ENCODE peak calls at places on chromosomes 5 and 9, in five cellular contexts. G is mammary epithelial cell, R is HCT116, N is IMR-90, I is SK-N-SH. X is an unnamed sample.

GRCh38 chr9:2015581-2016410 is 649 bp downstream of the SMARCA2 start:
- DNase-seq in G (peak), R (no peak), N (peak), I (peak), X (peak)

GRCh38 chr9:96107436-96107835 is 194.5 kb downstream of the HSD17B3 start:
- DNase-seq in G (no peak), R (no peak), N (no peak), I (no peak), X (no peak)

GRCh38 chr5:54115768-54116403 is 194.5 kb downstream of the ARL15 start:
- DNase-seq in G (peak), R (no peak), N (peak), I (peak), X (peak)

GRCh38 chr9:133116346-133117231 is 4.5 kb downstream of the RALGDS start:
- DNase-seq in G (no peak), R (no peak), N (no peak), I (no peak), X (no peak)

GRCh38 chr5:28766565-28767158 is 1728.3 kb upstream of the CDH9 start:
- DNase-seq in G (peak), R (peak), N (peak), I (peak), X (peak)

GRCh38 chr5:137091473-137091872 is 407.7 kb downstream of the SPOCK1 start:
- DNase-seq in G (peak), R (no peak), N (no peak), I (no peak), X (no peak)

GRCh38 chr9:2159521-2160417 is 144.6 kb downstream of the SMARCA2 start:
- DNase-seq in G (peak), R (no peak), N (peak), I (no peak), X (peak)

GRCh38 chr5:151038292-151038745 is 17.9 kb downstream of the GPX3 start:
- DNase-seq in G (no peak), R (no peak), N (no peak), I (no peak), X (no peak)

GRCh38 chr9:38003946-38004808 is 64.8 kb downstream of the SHB start:
- DNase-seq in G (no peak), R (no peak), N (no peak), I (no peak), X (no peak)

GRCh38 chr5:54533541-54534179 is 16.1 kb downstream of the SNX18 start:
- DNase-seq in G (no peak), R (no peak), N (no peak), I (no peak), X (peak)

GRCh38 chr9:15541862-15542261 is 11.0 kb upstream of the CCDC171 start:
- DNase-seq in G (no peak), R (no peak), N (peak), I (peak), X (no peak)

GRCh38 chr9:22211588-22212360 is 202.7 kb upstream of the CDKN2B start:
- DNase-seq in G (peak), R (peak), N (peak), I (no peak), X (peak)

GRCh38 chr5:150082889-150083288 is 3.5 kb downstream of the CSF1R start:
- DNase-seq in G (no peak), R (no peak), N (no peak), I (no peak), X (no peak)

GRCh38 chr9:93129286-93129685 is 4.8 kb downstream of the NINJ1 start:
- DNase-seq in G (no peak), R (no peak), N (no peak), I (no peak), X (peak)

GRCh38 chr9:7186175-7186574 is 428.4 kb downstream of the KDM4C start:
- DNase-seq in G (peak), R (peak), N (peak), I (no peak), X (peak)

GRCh38 chr9:16828335-16829281 is 41.9 kb downstream of the BNC2 start:
- DNase-seq in G (no peak), R (no peak), N (peak), I (peak), X (peak)

GRCh38 chr5:137737349-137738256 is 1.7 kb upstream of the KLHL3 start:
- DNase-seq in G (no peak), R (no peak), N (peak), I (no peak), X (peak)

GRCh38 chr9:108671156-108671555 is 184.6 kb downstream of the ACTL7B start:
- DNase-seq in G (peak), R (peak), N (peak), I (no peak), X (no peak)

GRCh38 chr5:54454602-54455001 is 897 bp upstream of the HSPB3 start:
- DNase-seq in G (no peak), R (no peak), N (no peak), I (no peak), X (no peak)

GRCh38 chr9:128495804-128496417 is 8.6 kb upstream of the GLE1 start:
- DNase-seq in G (no peak), R (peak), N (no peak), I (no peak), X (peak)

GRCh38 chr5:66327008-66327407 is 182.9 kb downstream of the SREK1 start:
- DNase-seq in G (no peak), R (no peak), N (no peak), I (no peak), X (no peak)

GRCh38 chr9:115759411-115759810 is 394.2 kb upstream of the PAPPA start:
- DNase-seq in G (no peak), R (no peak), N (no peak), I (no peak), X (no peak)

GRCh38 chr9:14713187-14713799 is 9.2 kb downstream of the CER1 start:
- DNase-seq in G (peak), R (no peak), N (no peak), I (no peak), X (no peak)

GRCh38 chr5:124906339-124907097 is 160.1 kb upstream of the ZNF608 start:
- DNase-seq in G (peak), R (no peak), N (peak), I (peak), X (peak)

GRCh38 chr9:88949425-88949824 is 41.8 kb upstream of the S1PR3 start:
- DNase-seq in G (no peak), R (no peak), N (peak), I (no peak), X (peak)

GRCh38 chr5:163571755-163572154 is 66.3 kb downstream of the MAT2B start:
- DNase-seq in G (peak), R (no peak), N (peak), I (peak), X (no peak)

GRCh38 chr9:98818764-98819163 is 11.3 kb downstream of the GALNT12 start:
- DNase-seq in G (no peak), R (no peak), N (no peak), I (no peak), X (no peak)

GRCh38 chr5:82387041-82387818 is 109.1 kb upstream of the RPS23 start:
- DNase-seq in G (no peak), R (peak), N (peak), I (peak), X (peak)

GRCh38 chr5:111550282-111551020 is 38.1 kb upstream of the STARD4 start:
- DNase-seq in G (peak), R (peak), N (peak), I (peak), X (peak)

GRCh38 chr5:139193928-139194327 is 4.2 kb downstream of the SIL1 start:
- DNase-seq in G (no peak), R (no peak), N (no peak), I (no peak), X (no peak)

GRCh38 chr5:76942581-76942980 is 10.3 kb upstream of the CRHBP start:
- DNase-seq in G (peak), R (no peak), N (peak), I (no peak), X (no peak)

GRCh38 chr5:140344683-140345423 is 1.6 kb downstream of the HBEGF start:
- DNase-seq in G (peak), R (no peak), N (peak), I (no peak), X (no peak)

GRCh38 chr5:10192309-10192708 is 57.4 kb downstream of the ATPSCKMT start:
- DNase-seq in G (no peak), R (no peak), N (peak), I (no peak), X (no peak)

GRCh38 chr5:79001471-79001870 is 16.4 kb upstream of the ARSB start:
- DNase-seq in G (no peak), R (no peak), N (peak), I (no peak), X (no peak)

DNA sequence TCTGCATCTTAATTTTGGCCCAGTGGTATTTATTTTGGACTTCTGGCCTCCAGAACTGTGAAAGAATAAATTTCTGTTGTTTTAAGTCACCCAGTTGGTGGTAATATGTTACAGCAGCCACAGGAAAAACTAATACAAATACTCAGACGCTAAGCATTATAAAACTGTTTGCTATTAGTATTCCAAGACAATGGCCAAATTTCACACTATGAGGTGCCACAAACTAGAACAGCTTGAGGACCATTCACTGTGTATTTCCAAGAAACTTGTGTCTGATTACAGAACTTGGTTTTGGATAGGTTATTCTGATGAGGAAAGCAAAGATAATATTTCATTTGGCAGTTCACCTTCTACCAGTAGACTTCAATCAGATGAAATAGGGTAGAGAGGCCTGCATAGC is 16.3 kb upstream of the ISOC1 start:
- DNase-seq in G (no peak), R (no peak), N (no peak), I (no peak), X (no peak)
- H3K4me2 ChIP-seq in G (no peak), R (no peak), N (no peak), I (no peak), X (no peak)

GRCh38 chr9:136142859-136143214 is 24.2 kb upstream of the TMEM250 start:
- DNase-seq in G (no peak), R (no peak), N (no peak), I (no peak), X (no peak)

GRCh38 chr9:136142416-136142800 is 23.7 kb upstream of the TMEM250 start:
- DNase-seq in G (no peak), R (no peak), N (no peak), I (no peak), X (no peak)

GRCh38 chr9:136141716-136142415 is 23.2 kb upstream of the TMEM250 start:
- DNase-seq in G (no peak), R (no peak), N (no peak), I (no peak), X (no peak)

GRCh38 chr9:136144450-136144849 is 25.8 kb upstream of the TMEM250 start:
- DNase-seq in G (no peak), R (no peak), N (no peak), I (no peak), X (no peak)

GRCh38 chr9:136143215-136144001 is 24.7 kb upstream of the TMEM250 start:
- DNase-seq in G (no peak), R (no peak), N (peak), I (peak), X (peak)
- TF ChIP-seq CTCF in G (peak), R (peak), N (no peak), I (peak), X (peak)

GRCh38 chr9:131259432-131259885 is 16.9 kb downstream of the FAM78A start:
- DNase-seq in G (no peak), R (no peak), N (no peak), I (no peak), X (no peak)
- H3K4me2 ChIP-seq in G (no peak), R (no peak), N (no peak), I (no peak), X (no peak)

GRCh38 chr9:134815435-134816214 is 65.0 kb upstream of the FCN2 start:
- DNase-seq in G (no peak), R (no peak), N (no peak), I (no peak), X (no peak)

GRCh38 chr9:134816264-134816663 is 64.3 kb upstream of the FCN2 start:
- DNase-seq in G (no peak), R (no peak), N (no peak), I (no peak), X (no peak)

GRCh38 chr9:134813841-134814240 is 66.8 kb upstream of the FCN2 start:
- DNase-seq in G (no peak), R (no peak), N (no peak), I (no peak), X (no peak)

GRCh38 chr9:134811673-134812668 is 68.6 kb upstream of the FCN2 start:
- DNase-seq in G (no peak), R (no peak), N (peak), I (no peak), X (no peak)

DNA sequence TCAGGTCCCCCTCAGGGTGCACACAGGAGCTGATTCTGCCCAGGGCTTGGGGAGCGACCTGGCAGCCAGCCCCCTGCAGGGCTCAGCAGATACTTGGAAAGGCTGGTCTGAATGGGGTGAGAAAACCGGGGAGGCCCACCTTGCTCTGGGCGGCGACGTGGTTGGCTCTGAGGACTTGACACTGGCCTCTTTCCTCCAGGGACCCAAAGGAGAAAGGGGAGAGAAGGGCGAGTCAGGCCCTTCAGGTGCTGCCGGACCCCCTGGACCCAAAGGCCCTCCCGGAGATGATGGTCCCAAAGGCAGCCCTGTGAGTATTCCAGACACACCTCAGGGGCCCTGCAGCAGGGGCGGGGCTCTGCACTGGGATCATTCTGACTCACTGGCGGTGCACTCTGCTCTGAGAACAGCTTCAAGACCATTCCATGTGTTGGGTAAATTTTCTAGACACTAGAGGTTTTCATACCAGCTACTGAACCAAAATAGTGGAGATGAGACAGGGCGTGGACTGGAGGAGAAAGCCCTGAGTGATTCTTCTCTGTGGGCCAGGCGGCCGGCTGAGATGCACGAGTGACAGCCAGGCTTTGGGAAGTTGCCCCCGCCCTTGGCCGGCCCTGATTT is 65.9 kb upstream of the FCN2 start:
- DNase-seq in G (peak), R (no peak), N (peak), I (no peak), X (no peak)
- TF ChIP-seq CTCF in G (no peak), R (no peak), N (no peak), I (no peak), X (no peak)